ENCODE peak calls at places on chromosomes 6 and 20, in eight cellular contexts. One of them, this sample, is unnamed.

GRCh38 chr20:63095718-63096654 is 89.2 kb upstream of the BHLHE23 start:
- DNase-seq in endothelial cell of umbilical vein: no peak
- DNase-seq in kidney epithelial cell: no peak
- DNase-seq in fibroblast of lung: no peak
- DNase-seq in upper lobe of right lung: peak; percentile 57
- DNase-seq in neural progenitor cell: no peak
- DNase-seq in tibial artery: no peak
- DNase-seq in pancreas: no peak
- DNase-seq in this sample: peak; percentile 62

GRCh38 chr6:167683028-167683862 is 143.5 kb upstream of the AFDN start:
- DNase-seq in endothelial cell of umbilical vein: peak; percentile 94
- DNase-seq in kidney epithelial cell: peak; percentile 77
- DNase-seq in fibroblast of lung: peak; percentile 93
- DNase-seq in upper lobe of right lung: peak; percentile 57
- DNase-seq in neural progenitor cell: no peak
- DNase-seq in tibial artery: no peak
- DNase-seq in pancreas: peak; percentile 69
- DNase-seq in this sample: no peak

GRCh38 chr6:149752600-149752999 is 3.1 kb downstream of the PCMT1 start:
- DNase-seq in endothelial cell of umbilical vein: no peak
- DNase-seq in kidney epithelial cell: no peak
- DNase-seq in fibroblast of lung: no peak
- DNase-seq in upper lobe of right lung: no peak
- DNase-seq in neural progenitor cell: no peak
- DNase-seq in tibial artery: no peak
- DNase-seq in pancreas: no peak
- DNase-seq in this sample: no peak

GRCh38 chr6:110328231-110328630 is 29.9 kb downstream of the METTL24 start:
- DNase-seq in endothelial cell of umbilical vein: no peak
- DNase-seq in kidney epithelial cell: no peak
- DNase-seq in fibroblast of lung: peak; percentile 84
- DNase-seq in upper lobe of right lung: no peak
- DNase-seq in neural progenitor cell: no peak
- DNase-seq in tibial artery: no peak
- DNase-seq in pancreas: no peak
- DNase-seq in this sample: no peak

GRCh38 chr6:117280922-117281321 is 15.6 kb downstream of the VGLL2 start:
- DNase-seq in endothelial cell of umbilical vein: no peak
- DNase-seq in kidney epithelial cell: no peak
- DNase-seq in fibroblast of lung: no peak
- DNase-seq in upper lobe of right lung: no peak
- DNase-seq in neural progenitor cell: no peak
- DNase-seq in tibial artery: no peak
- DNase-seq in pancreas: no peak
- DNase-seq in this sample: no peak

GRCh38 chr6:99282479-99283062 is 66.9 kb downstream of the FAXC start:
- DNase-seq in endothelial cell of umbilical vein: peak; percentile 23
- DNase-seq in kidney epithelial cell: no peak
- DNase-seq in fibroblast of lung: peak; percentile 16
- DNase-seq in upper lobe of right lung: no peak
- DNase-seq in neural progenitor cell: peak; percentile 13
- DNase-seq in tibial artery: no peak
- DNase-seq in pancreas: no peak
- DNase-seq in this sample: peak; percentile 23

GRCh38 chr20:57759724-57760123 is 49.9 kb upstream of the PMEPA1 start:
- DNase-seq in endothelial cell of umbilical vein: no peak
- DNase-seq in kidney epithelial cell: no peak
- DNase-seq in fibroblast of lung: no peak
- DNase-seq in upper lobe of right lung: no peak
- DNase-seq in neural progenitor cell: peak; percentile 22
- DNase-seq in tibial artery: no peak
- DNase-seq in pancreas: no peak
- DNase-seq in this sample: no peak

GRCh38 chr20:4795394-4795793 is 73.7 kb downstream of the PRND start:
- DNase-seq in endothelial cell of umbilical vein: peak; percentile 52
- DNase-seq in kidney epithelial cell: peak; percentile 53
- DNase-seq in fibroblast of lung: peak; percentile 61
- DNase-seq in upper lobe of right lung: no peak
- DNase-seq in neural progenitor cell: no peak
- DNase-seq in tibial artery: peak; percentile 65
- DNase-seq in pancreas: no peak
- DNase-seq in this sample: peak; percentile 68

GRCh38 chr6:30544666-30545272 is 11.5 kb downstream of the GNL1 start:
- DNase-seq in endothelial cell of umbilical vein: peak; percentile 76
- DNase-seq in kidney epithelial cell: no peak
- DNase-seq in fibroblast of lung: peak; percentile 66
- DNase-seq in upper lobe of right lung: no peak
- DNase-seq in neural progenitor cell: peak; percentile 67
- DNase-seq in tibial artery: no peak
- DNase-seq in pancreas: peak; percentile 12
- DNase-seq in this sample: peak; percentile 66

GRCh38 chr6:143778926-143779325 is 64.2 kb upstream of the LTV1 start:
- DNase-seq in endothelial cell of umbilical vein: peak; percentile 67
- DNase-seq in kidney epithelial cell: no peak
- DNase-seq in fibroblast of lung: no peak
- DNase-seq in upper lobe of right lung: no peak
- DNase-seq in neural progenitor cell: no peak
- DNase-seq in tibial artery: no peak
- DNase-seq in pancreas: no peak
- DNase-seq in this sample: no peak

GRCh38 chr6:30470968-30471367 is 18.3 kb upstream of the HLA-E start:
- DNase-seq in endothelial cell of umbilical vein: no peak
- DNase-seq in kidney epithelial cell: no peak
- DNase-seq in fibroblast of lung: no peak
- DNase-seq in upper lobe of right lung: no peak
- DNase-seq in neural progenitor cell: no peak
- DNase-seq in tibial artery: no peak
- DNase-seq in pancreas: no peak
- DNase-seq in this sample: no peak

GRCh38 chr20:30488941-30489601 is 768.4 kb upstream of the DEFB115 start:
- DNase-seq in endothelial cell of umbilical vein: no peak
- DNase-seq in kidney epithelial cell: no peak
- DNase-seq in fibroblast of lung: no peak
- DNase-seq in upper lobe of right lung: no peak
- DNase-seq in neural progenitor cell: no peak
- DNase-seq in tibial artery: no peak
- DNase-seq in pancreas: peak; percentile 15
- DNase-seq in this sample: no peak

GRCh38 chr6:46263709-46264091 is 92.9 kb upstream of the ENPP5 start:
- DNase-seq in endothelial cell of umbilical vein: peak; percentile 61
- DNase-seq in kidney epithelial cell: no peak
- DNase-seq in fibroblast of lung: peak; percentile 33
- DNase-seq in upper lobe of right lung: no peak
- DNase-seq in neural progenitor cell: no peak
- DNase-seq in tibial artery: no peak
- DNase-seq in pancreas: no peak
- DNase-seq in this sample: no peak

GRCh38 chr6:157944983-157945931 is 36.4 kb upstream of the SYNJ2 start:
- DNase-seq in endothelial cell of umbilical vein: no peak
- DNase-seq in kidney epithelial cell: no peak
- DNase-seq in fibroblast of lung: peak; percentile 78
- DNase-seq in upper lobe of right lung: no peak
- DNase-seq in neural progenitor cell: no peak
- DNase-seq in tibial artery: no peak
- DNase-seq in pancreas: no peak
- DNase-seq in this sample: no peak

GRCh38 chr6:40930555-40930954 is 108.5 kb downstream of the UNC5CL start:
- DNase-seq in endothelial cell of umbilical vein: no peak
- DNase-seq in kidney epithelial cell: no peak
- DNase-seq in fibroblast of lung: no peak
- DNase-seq in upper lobe of right lung: no peak
- DNase-seq in neural progenitor cell: no peak
- DNase-seq in tibial artery: no peak
- DNase-seq in pancreas: peak; percentile 55
- DNase-seq in this sample: no peak

GRCh38 chr6:157323114-157323923 is at the start of gene TMEM242:
- DNase-seq in endothelial cell of umbilical vein: peak; percentile 98
- DNase-seq in kidney epithelial cell: no peak
- DNase-seq in fibroblast of lung: peak; percentile 95
- DNase-seq in upper lobe of right lung: peak; percentile 95
- DNase-seq in neural progenitor cell: peak; percentile 92
- DNase-seq in tibial artery: peak; percentile 91
- DNase-seq in pancreas: peak; percentile 89
- DNase-seq in this sample: peak; percentile 92

GRCh38 chr6:111228094-111228493 is 140.8 kb downstream of the SLC16A10 start:
- DNase-seq in endothelial cell of umbilical vein: no peak
- DNase-seq in kidney epithelial cell: no peak
- DNase-seq in fibroblast of lung: peak; percentile 59
- DNase-seq in upper lobe of right lung: no peak
- DNase-seq in neural progenitor cell: no peak
- DNase-seq in tibial artery: no peak
- DNase-seq in pancreas: no peak
- DNase-seq in this sample: no peak

GRCh38 chr6:155080876-155081845 is 86.0 kb downstream of the TIAM2 start:
- DNase-seq in endothelial cell of umbilical vein: peak; percentile 77
- DNase-seq in kidney epithelial cell: no peak
- DNase-seq in fibroblast of lung: peak; percentile 97
- DNase-seq in upper lobe of right lung: no peak
- DNase-seq in neural progenitor cell: peak; percentile 32
- DNase-seq in tibial artery: no peak
- DNase-seq in pancreas: no peak
- DNase-seq in this sample: no peak

GRCh38 chr20:49052334-49052733 is 6.2 kb downstream of the CSE1L start:
- DNase-seq in endothelial cell of umbilical vein: no peak
- DNase-seq in kidney epithelial cell: no peak
- DNase-seq in fibroblast of lung: peak; percentile 12
- DNase-seq in upper lobe of right lung: no peak
- DNase-seq in neural progenitor cell: no peak
- DNase-seq in tibial artery: no peak
- DNase-seq in pancreas: no peak
- DNase-seq in this sample: no peak

GRCh38 chr6:33312361-33313104 is 1.3 kb downstream of the TAPBP start:
- DNase-seq in endothelial cell of umbilical vein: peak; percentile 39
- DNase-seq in kidney epithelial cell: no peak
- DNase-seq in fibroblast of lung: peak; percentile 80
- DNase-seq in upper lobe of right lung: peak; percentile 88
- DNase-seq in neural progenitor cell: peak; percentile 77
- DNase-seq in tibial artery: peak; percentile 83
- DNase-seq in pancreas: peak; percentile 92
- DNase-seq in this sample: peak; percentile 96

GRCh38 chr6:33314515-33314942 is 651 bp upstream of the TAPBP start:
- DNase-seq in endothelial cell of umbilical vein: peak; percentile 83
- DNase-seq in kidney epithelial cell: no peak
- DNase-seq in fibroblast of lung: peak; percentile 69
- DNase-seq in upper lobe of right lung: peak; percentile 75
- DNase-seq in neural progenitor cell: peak; percentile 62
- DNase-seq in tibial artery: peak; percentile 81
- DNase-seq in pancreas: peak; percentile 72
- DNase-seq in this sample: peak; percentile 79

GRCh38 chr6:33313105-33313708 is 671 bp downstream of the TAPBP start:
- DNase-seq in endothelial cell of umbilical vein: peak; percentile 49
- DNase-seq in kidney epithelial cell: no peak
- DNase-seq in fibroblast of lung: peak; percentile 36
- DNase-seq in upper lobe of right lung: peak; percentile 83
- DNase-seq in neural progenitor cell: peak; percentile 72
- DNase-seq in tibial artery: peak; percentile 57
- DNase-seq in pancreas: peak; percentile 54
- DNase-seq in this sample: peak; percentile 85

GRCh38 chr6:33314943-33315752 is 1.3 kb upstream of the TAPBP start:
- DNase-seq in endothelial cell of umbilical vein: peak; percentile 42
- DNase-seq in kidney epithelial cell: no peak
- DNase-seq in fibroblast of lung: no peak
- DNase-seq in upper lobe of right lung: peak; percentile 78
- DNase-seq in neural progenitor cell: peak; percentile 43
- DNase-seq in tibial artery: no peak
- DNase-seq in pancreas: peak; percentile 52
- DNase-seq in this sample: peak; percentile 81

DNA sequence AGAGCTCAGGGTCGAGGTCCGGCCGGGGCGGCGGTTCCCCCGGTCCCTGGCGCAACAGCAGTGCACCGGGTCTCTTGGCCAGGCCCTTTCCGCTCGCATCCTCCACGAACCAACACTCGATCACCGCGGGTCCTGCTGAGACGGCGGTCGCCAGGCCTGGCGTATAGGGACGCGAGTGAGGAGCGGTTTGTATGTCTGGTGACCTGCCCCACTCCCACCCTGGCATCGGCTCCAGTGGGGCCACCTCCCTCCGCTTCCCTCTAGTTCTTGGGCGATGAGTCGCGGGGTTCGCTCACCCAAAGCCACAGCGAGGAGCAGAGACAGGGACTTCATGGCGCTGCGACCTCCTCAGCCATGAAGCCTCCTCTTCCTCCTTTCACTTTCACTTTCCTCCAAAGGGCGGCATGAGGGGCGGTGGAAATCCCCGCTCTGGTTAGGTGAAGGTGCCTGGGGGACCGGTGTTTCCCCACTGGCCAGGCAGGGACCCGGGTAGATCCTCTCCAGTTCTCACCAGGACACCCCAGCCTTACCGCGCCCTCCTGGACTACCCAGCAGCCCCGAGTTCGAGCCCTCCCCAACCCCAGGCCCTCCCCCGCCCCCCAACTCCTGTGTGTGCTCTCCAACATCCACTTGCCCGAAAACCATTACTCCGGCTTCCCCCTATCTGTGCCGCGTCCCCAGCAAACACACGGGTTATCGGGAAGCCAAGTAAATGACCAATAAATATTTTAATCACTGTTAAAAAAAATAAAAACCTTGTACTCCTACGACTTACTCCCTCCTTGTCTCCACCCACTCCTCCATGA is at the start of gene TAPBP:
- DNase-seq in endothelial cell of umbilical vein: peak; percentile 84
- DNase-seq in kidney epithelial cell: no peak
- DNase-seq in fibroblast of lung: peak; percentile 56
- DNase-seq in upper lobe of right lung: peak; percentile 83
- DNase-seq in neural progenitor cell: peak; percentile 50
- DNase-seq in tibial artery: peak; percentile 60
- DNase-seq in pancreas: peak; percentile 72
- DNase-seq in this sample: peak; percentile 83
- H3K4me3 ChIP-seq in endothelial cell of umbilical vein: peak within 1 kb of the TSS; percentile 96
- H3K4me3 ChIP-seq in kidney epithelial cell: peak within 1 kb of the TSS; percentile 97
- H3K4me3 ChIP-seq in fibroblast of lung: peak within 1 kb of the TSS; percentile 97
- H3K4me3 ChIP-seq in upper lobe of right lung: peak within 1 kb of the TSS; percentile 92
- H3K4me3 ChIP-seq in neural progenitor cell: peak within 1 kb of the TSS; percentile 54
- H3K4me3 ChIP-seq in tibial artery: peak within 1 kb of the TSS; percentile 94
- H3K4me3 ChIP-seq in pancreas: peak within 1 kb of the TSS; percentile 82
- H3K4me3 ChIP-seq in this sample: peak within 1 kb of the TSS; percentile 87

GRCh38 chr20:44626278-44626677 is 25.2 kb downstream of the ADA start:
- DNase-seq in endothelial cell of umbilical vein: no peak
- DNase-seq in kidney epithelial cell: no peak
- DNase-seq in fibroblast of lung: no peak
- DNase-seq in upper lobe of right lung: no peak
- DNase-seq in neural progenitor cell: no peak
- DNase-seq in tibial artery: no peak
- DNase-seq in pancreas: no peak
- DNase-seq in this sample: no peak
- H3K36me3 ChIP-seq in endothelial cell of umbilical vein: no peaks in the 10 kb centered on the region
- H3K36me3 ChIP-seq in kidney epithelial cell: peaks cover 1% of the 10 kb centered on the region
- H3K36me3 ChIP-seq in fibroblast of lung: no peaks in the 10 kb centered on the region
- H3K36me3 ChIP-seq in upper lobe of right lung: no peaks in the 10 kb centered on the region
- H3K36me3 ChIP-seq in neural progenitor cell: no peaks in the 10 kb centered on the region
- H3K36me3 ChIP-seq in tibial artery: no peaks in the 10 kb centered on the region
- H3K36me3 ChIP-seq in pancreas: no peaks in the 10 kb centered on the region
- H3K36me3 ChIP-seq in this sample: no peaks in the 10 kb centered on the region

GRCh38 chr6:169789944-169790927 is 38.8 kb downstream of the ERMARD start:
- DNase-seq in endothelial cell of umbilical vein: peak; percentile 75
- DNase-seq in kidney epithelial cell: no peak
- DNase-seq in fibroblast of lung: peak; percentile 73
- DNase-seq in upper lobe of right lung: peak; percentile 87
- DNase-seq in neural progenitor cell: peak; percentile 89
- DNase-seq in tibial artery: peak; percentile 55
- DNase-seq in pancreas: peak; percentile 57
- DNase-seq in this sample: peak; percentile 95
- H3K4me3 ChIP-seq in endothelial cell of umbilical vein: peak overlapping the region; percentile 33
- H3K4me3 ChIP-seq in kidney epithelial cell: peak overlapping the region; percentile 32
- H3K4me3 ChIP-seq in fibroblast of lung: peak overlapping the region; percentile 58
- H3K4me3 ChIP-seq in upper lobe of right lung: peak overlapping the region; percentile 49
- H3K4me3 ChIP-seq in neural progenitor cell: peak overlapping the region; percentile 39
- H3K4me3 ChIP-seq in tibial artery: peak overlapping the region; percentile 47
- H3K4me3 ChIP-seq in pancreas: peak overlapping the region; percentile 6
- H3K4me3 ChIP-seq in this sample: peak overlapping the region; percentile 36

GRCh38 chr6:135185483-135185882 is 4.4 kb downstream of the MYB start:
- DNase-seq in endothelial cell of umbilical vein: no peak
- DNase-seq in kidney epithelial cell: no peak
- DNase-seq in fibroblast of lung: no peak
- DNase-seq in upper lobe of right lung: no peak
- DNase-seq in neural progenitor cell: no peak
- DNase-seq in tibial artery: no peak
- DNase-seq in pancreas: no peak
- DNase-seq in this sample: no peak
- H3K36me3 ChIP-seq in endothelial cell of umbilical vein: no peaks in the 10 kb centered on the region
- H3K36me3 ChIP-seq in kidney epithelial cell: no peaks in the 10 kb centered on the region
- H3K36me3 ChIP-seq in fibroblast of lung: no peaks in the 10 kb centered on the region
- H3K36me3 ChIP-seq in upper lobe of right lung: no peaks in the 10 kb centered on the region
- H3K36me3 ChIP-seq in neural progenitor cell: no peaks in the 10 kb centered on the region
- H3K36me3 ChIP-seq in tibial artery: no peaks in the 10 kb centered on the region
- H3K36me3 ChIP-seq in pancreas: no peaks in the 10 kb centered on the region
- H3K36me3 ChIP-seq in this sample: no peaks in the 10 kb centered on the region

This sample was measured in H7.